ENCODE peak calls at places on chromosomes 11 and 22, in eight cellular contexts. W is SK-N-SH, K is upper lobe of left lung, T is ovary, J is transverse colon, I is HepG2, F is A549, Q is stomach. H is an unnamed sample.

GRCh38 chr11:128501576-128502549 is 85.5 kb downstream of the ETS1 start:
- DNase-seq in K (no peak), I (no peak), F (no peak), W (no peak), J (no peak), Q (no peak), T (no peak), H (no peak)

GRCh38 chr11:75023446-75024067 is 34.8 kb downstream of the NEU3 start:
- DNase-seq in Q (no peak), J (no peak), I (no peak), F (no peak), T (no peak), K (no peak), W (no peak), H (no peak)

GRCh38 chr11:76132268-76132667 is 74.0 kb downstream of the WNT11 start:
- DNase-seq in Q (no peak), W (no peak), I (no peak), T (no peak), J (no peak), F (no peak), K (no peak), H (no peak)

GRCh38 chr11:114262681-114263509 is 33.3 kb upstream of the NNMT start:
- DNase-seq in W (peak; percentile 75), K (peak; percentile 56), J (no peak), Q (no peak), I (peak; percentile 44), T (no peak), F (peak; percentile 26), H (peak; percentile 84)

GRCh38 chr11:69394902-69395690 is 86.4 kb upstream of the LINC01488 start:
- DNase-seq in K (no peak), W (no peak), I (no peak), F (no peak), Q (no peak), T (no peak), J (no peak), H (peak; percentile 27)

GRCh38 chr11:101860694-101861371 is 54.0 kb upstream of the CEP126 start:
- DNase-seq in T (peak; percentile 27), K (peak; percentile 47), J (peak; percentile 29), Q (peak; percentile 38), I (peak; percentile 56), W (peak; percentile 30), F (peak; percentile 37), H (no peak)

GRCh38 chr22:38923463-38924196 is 33.8 kb upstream of the APOBEC3A start:
- DNase-seq in K (peak; percentile 84), I (peak; percentile 88), W (peak; percentile 71), T (peak; percentile 78), F (peak; percentile 86), Q (peak; percentile 80), J (peak; percentile 77), H (peak; percentile 93)

GRCh38 chr11:61893981-61894380 is 2.6 kb upstream of the FADS3 start:
- DNase-seq in K (no peak), J (no peak), W (no peak), F (no peak), Q (no peak), T (no peak), I (no peak), H (no peak)

GRCh38 chr22:22999473-22999872 is 70.8 kb upstream of the GNAZ start:
- DNase-seq in K (no peak), F (no peak), W (no peak), Q (no peak), I (no peak), J (no peak), T (no peak), H (no peak)

GRCh38 chr22:37566329-37566837 is 6.1 kb downstream of the CDC42EP1 start:
- DNase-seq in T (no peak), K (peak; percentile 49), I (no peak), J (peak; percentile 44), F (no peak), Q (no peak), W (no peak), H (no peak)

GRCh38 chr11:11843642-11844041 is 1.9 kb downstream of the USP47 start:
- DNase-seq in K (no peak), Q (no peak), T (no peak), J (no peak), I (no peak), W (peak; percentile 8), F (no peak), H (no peak)
- H3K4me1 ChIP-seq in K (peaks cover 36% of the 10 kb centered on the region), Q (peaks cover 48% of the 10 kb centered on the region), T (peaks cover 9% of the 10 kb centered on the region), J (peaks cover 15% of the 10 kb centered on the region), I (peaks cover 42% of the 10 kb centered on the region), W (peaks cover 23% of the 10 kb centered on the region), F (peaks cover 38% of the 10 kb centered on the region), H (peaks cover 2% of the 10 kb centered on the region)

GRCh38 chr22:48721394-48721666 is 1106.3 kb downstream of the BRD1 start:
- DNase-seq in I (no peak), F (no peak), J (peak; percentile 29), W (no peak), K (no peak), Q (no peak), T (no peak), H (peak; percentile 40)

GRCh38 chr22:48717883-48718817 is 1109.5 kb downstream of the BRD1 start:
- DNase-seq in K (no peak), J (no peak), W (no peak), T (no peak), F (no peak), I (no peak), Q (no peak), H (peak; percentile 52)

GRCh38 chr22:48720662-48721393 is 1106.8 kb downstream of the BRD1 start:
- DNase-seq in W (no peak), K (no peak), I (no peak), Q (no peak), F (no peak), T (no peak), J (no peak), H (peak; percentile 32)

GRCh38 chr22:48718818-48719500 is 1108.7 kb downstream of the BRD1 start:
- DNase-seq in K (no peak), Q (no peak), J (no peak), F (no peak), I (no peak), W (no peak), T (no peak), H (peak; percentile 64)

DNA sequence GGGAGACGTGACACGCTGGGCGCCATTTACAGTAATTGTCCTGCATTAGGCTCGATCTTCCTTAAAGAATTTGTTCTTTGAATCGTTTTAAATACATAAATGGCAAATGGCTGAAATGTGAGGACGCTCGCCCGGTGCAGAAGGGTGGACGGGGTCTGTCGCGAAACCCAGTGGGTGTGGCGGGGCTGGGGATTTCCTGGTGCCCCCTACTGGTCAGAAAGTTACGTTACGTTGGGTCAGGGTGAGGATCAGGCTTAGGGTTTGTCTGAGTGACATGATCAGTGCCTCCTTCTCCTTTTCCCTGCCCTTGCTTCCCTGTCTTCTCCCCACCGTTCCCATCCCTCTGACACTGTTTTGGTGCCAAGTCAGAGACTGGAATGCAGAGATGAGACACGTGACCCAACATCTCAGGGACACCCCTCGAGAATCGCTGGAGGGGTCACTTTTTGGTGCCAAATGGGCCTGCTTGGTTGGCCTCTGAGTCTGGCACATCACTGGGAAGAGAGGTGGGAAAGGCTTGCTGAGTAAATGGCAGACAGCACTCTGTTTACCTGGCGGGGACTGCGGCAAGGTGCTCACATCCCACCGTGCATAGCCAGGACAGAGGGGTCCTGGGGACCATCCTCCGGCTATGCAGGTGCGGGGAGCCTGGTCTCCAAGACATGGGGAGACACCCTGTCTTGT is 1107.6 kb downstream of the BRD1 start:
- DNase-seq in J (no peak), T (no peak), Q (no peak), W (peak; percentile 67), F (peak; percentile 10), I (no peak), K (no peak), H (peak; percentile 37)
- H3K9me3 ChIP-seq in J (no peaks in the 10 kb centered on the region), T (no peaks in the 10 kb centered on the region), Q (no peaks in the 10 kb centered on the region), W (no peaks in the 10 kb centered on the region), F (no peaks in the 10 kb centered on the region), I (no peaks in the 10 kb centered on the region), K (no peaks in the 10 kb centered on the region), H (no peaks in the 10 kb centered on the region)

GRCh38 chr11:130476922-130477491 is 28.6 kb downstream of the ADAMTS15 start:
- DNase-seq in I (no peak), Q (no peak), J (no peak), F (no peak), W (peak; percentile 21), K (no peak), T (peak; percentile 30), H (no peak)

GRCh38 chr11:130474637-130475400 is 26.4 kb downstream of the ADAMTS15 start:
- DNase-seq in K (no peak), W (peak; percentile 9), T (no peak), Q (no peak), J (no peak), I (no peak), F (no peak), H (no peak)

GRCh38 chr11:130476200-130476921 is 27.9 kb downstream of the ADAMTS15 start:
- DNase-seq in J (no peak), T (peak; percentile 18), F (no peak), W (peak; percentile 10), K (no peak), Q (no peak), I (no peak), H (no peak)

GRCh38 chr11:130473795-130474377 is 25.4 kb downstream of the ADAMTS15 start:
- DNase-seq in T (peak; percentile 17), W (no peak), Q (no peak), K (no peak), I (no peak), J (no peak), F (no peak), H (no peak)

GRCh38 chr11:130475426-130476053 is 27.1 kb downstream of the ADAMTS15 start:
- DNase-seq in T (no peak), J (no peak), I (no peak), F (no peak), W (peak; percentile 13), K (no peak), Q (no peak), H (no peak)
- TF ChIP-seq EP300 in T (no peak), J (no peak), I (no peak), F (no peak), W (no peak), K (no peak), Q (no peak), H (no peak)

GRCh38 chr11:124754309-124754708 is 2.3 kb upstream of the VSIG2 start:
- DNase-seq in T (no peak), Q (no peak), F (no peak), J (no peak), K (no peak), W (peak; percentile 19), I (no peak), H (no peak)

GRCh38 chr11:124752471-124753100 is 531 bp upstream of the VSIG2 start:
- DNase-seq in F (no peak), K (no peak), J (no peak), I (no peak), T (no peak), W (peak; percentile 27), Q (no peak), H (no peak)

GRCh38 chr11:124753624-124754023 is 1.6 kb upstream of the VSIG2 start:
- DNase-seq in K (no peak), T (no peak), I (no peak), F (no peak), J (no peak), W (peak; percentile 25), Q (no peak), H (no peak)

GRCh38 chr11:124751741-124752470 is at the start of gene VSIG2:
- DNase-seq in Q (peak; percentile 86), J (peak; percentile 58), W (peak; percentile 32), T (no peak), K (no peak), F (no peak), I (no peak), H (no peak)

DNA sequence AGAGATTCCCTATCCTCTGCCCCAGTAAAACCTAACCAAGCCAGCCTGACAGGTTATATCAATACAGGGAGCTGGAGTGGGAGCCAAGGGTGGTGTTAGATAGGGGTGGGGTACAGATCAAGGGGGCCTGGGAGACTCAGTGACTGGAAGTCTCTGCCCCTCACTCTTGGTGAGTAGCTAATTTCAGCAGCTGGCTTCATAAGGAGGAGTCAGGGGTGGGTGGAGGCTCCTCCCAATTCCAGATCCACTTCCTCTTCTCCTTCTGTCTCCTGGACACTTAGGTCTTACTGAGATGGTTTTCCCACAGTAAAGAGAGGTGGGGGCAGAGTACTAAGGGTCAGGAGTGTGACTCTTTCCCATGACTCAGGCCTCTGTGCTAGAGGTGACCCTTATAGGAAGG is 1.2 kb upstream of the VSIG2 start:
- DNase-seq in F (no peak), K (no peak), W (peak; percentile 27), I (no peak), J (no peak), Q (no peak), T (no peak), H (no peak)
- H3K4me1 ChIP-seq in F (peaks cover 4% of the 10 kb centered on the region), K (peaks cover 76% of the 10 kb centered on the region), W (no peaks in the 10 kb centered on the region), I (peaks cover 62% of the 10 kb centered on the region), J (peaks cover 6% of the 10 kb centered on the region), Q (peaks cover 4% of the 10 kb centered on the region), T (peaks cover 4% of the 10 kb centered on the region), H (peaks cover 3% of the 10 kb centered on the region)